ENCODE peak calls at places on chromosomes 7 and 10, in five cellular contexts. I, X, J, T and M are unnamed samples.

GRCh38 chr7:71752171-71752935 is 620.4 kb downstream of the GALNT17 start:
- DNase-seq in I (peak), X (peak), J (no peak), T (peak), M (peak)

GRCh38 chr7:5237286-5237685 is 45.5 kb upstream of the SLC29A4 start:
- DNase-seq in I (peak), X (no peak), J (peak), T (no peak), M (peak)

GRCh38 chr10:63206997-63207952 is 74.1 kb downstream of the NRBF2 start:
- DNase-seq in I (no peak), X (no peak), J (peak), T (no peak), M (peak)

GRCh38 chr10:110901954-110902819 is 16.8 kb downstream of the BBIP1 start:
- DNase-seq in I (peak), X (no peak), J (no peak), T (peak), M (peak)

GRCh38 chr10:79168231-79168630 is 99.5 kb downstream of the ZMIZ1 start:
- DNase-seq in I (no peak), X (no peak), J (no peak), T (no peak), M (no peak)

GRCh38 chr7:101231644-101232043 is 6.0 kb downstream of the CLDN15 start:
- DNase-seq in I (no peak), X (peak), J (no peak), T (no peak), M (peak)

GRCh38 chr10:6737080-6737641 is 157.1 kb upstream of the PRKCQ start:
- DNase-seq in I (no peak), X (no peak), J (no peak), T (peak), M (no peak)

GRCh38 chr7:117270371-117270770 is 52.5 kb downstream of the WNT2 start:
- DNase-seq in I (no peak), X (no peak), J (no peak), T (no peak), M (no peak)

GRCh38 chr7:7242899-7243298 is 60.6 kb downstream of the C1GALT1 start:
- DNase-seq in I (no peak), X (no peak), J (no peak), T (no peak), M (no peak)

GRCh38 chr10:132665946-132666732 is 119.8 kb downstream of the NKX6-2 start:
- DNase-seq in I (no peak), X (no peak), J (no peak), T (peak), M (no peak)

GRCh38 chr10:91987397-91988037 is 63.9 kb downstream of the BTAF1 start:
- DNase-seq in I (no peak), X (no peak), J (no peak), T (no peak), M (peak)

GRCh38 chr10:122646511-122647382 is 52.9 kb downstream of the C10orf120 start:
- DNase-seq in I (no peak), X (no peak), J (no peak), T (no peak), M (no peak)

GRCh38 chr7:21293771-21294170 is 134.1 kb upstream of the SP4 start:
- DNase-seq in I (no peak), X (no peak), J (no peak), T (no peak), M (no peak)

GRCh38 chr10:11379771-11380170 is 231.7 kb downstream of the USP6NL start:
- DNase-seq in I (no peak), X (no peak), J (no peak), T (no peak), M (no peak)

GRCh38 chr10:72756674-72757385 is 64.9 kb downstream of the MCU start:
- DNase-seq in I (no peak), X (no peak), J (no peak), T (no peak), M (no peak)

GRCh38 chr7:66326501-66327180 is 121.5 kb downstream of the TPST1 start:
- DNase-seq in I (no peak), X (no peak), J (no peak), T (no peak), M (no peak)

GRCh38 chr10:88791924-88792323 is 10.6 kb upstream of the LIPM start:
- DNase-seq in I (peak), X (peak), J (no peak), T (peak), M (peak)

GRCh38 chr7:139490130-139490529 is 6.7 kb upstream of the KLRG2 start:
- DNase-seq in I (peak), X (no peak), J (no peak), T (peak), M (no peak)

GRCh38 chr10:74179124-74179710 is 28.2 kb downstream of the ADK start:
- DNase-seq in I (no peak), X (no peak), J (no peak), T (no peak), M (no peak)

GRCh38 chr10:92381543-92381954 is 90.6 kb downstream of the MARCHF5 start:
- DNase-seq in I (no peak), X (no peak), J (no peak), T (no peak), M (no peak)